ENCODE peak calls at places on chromosomes 5 and 9, in five cellular contexts. One of them, this sample, is unnamed. For H3K4me1 and H3K9me3, the result is how much of the 10 kb centered on the place peaks cover.

GRCh38 chr5:68071731-68072130 is 143.8 kb upstream of the PIK3R1 start:
- DNase-seq in neural progenitor cell: no peak
- DNase-seq in body of pancreas: no peak
- DNase-seq in kidney: no peak
- DNase-seq in naive thymus-derived CD4-positive, alpha-beta T cell: no peak
- DNase-seq in this sample: no peak

GRCh38 chr5:162990856-162991497 is 446.4 kb upstream of the CCNG1 start:
- DNase-seq in neural progenitor cell: no peak
- DNase-seq in naive thymus-derived CD4-positive, alpha-beta T cell: no peak
- DNase-seq in kidney: no peak
- DNase-seq in body of pancreas: no peak
- DNase-seq in this sample: no peak

GRCh38 chr9:105173306-105173705 is 71.1 kb upstream of the SLC44A1 start:
- DNase-seq in kidney: no peak
- DNase-seq in body of pancreas: no peak
- DNase-seq in neural progenitor cell: peak
- DNase-seq in naive thymus-derived CD4-positive, alpha-beta T cell: no peak
- DNase-seq in this sample: no peak

GRCh38 chr9:91177661-91178280 is 183.9 kb downstream of the AUH start:
- DNase-seq in naive thymus-derived CD4-positive, alpha-beta T cell: no peak
- DNase-seq in kidney: no peak
- DNase-seq in body of pancreas: peak
- DNase-seq in neural progenitor cell: no peak
- DNase-seq in this sample: no peak

GRCh38 chr5:82613886-82614285 is 335.7 kb upstream of the RPS23 start:
- DNase-seq in body of pancreas: no peak
- DNase-seq in kidney: no peak
- DNase-seq in neural progenitor cell: no peak
- DNase-seq in naive thymus-derived CD4-positive, alpha-beta T cell: no peak
- DNase-seq in this sample: no peak

GRCh38 chr5:3698412-3698811 is 102.8 kb downstream of the IRX1 start:
- DNase-seq in kidney: no peak
- DNase-seq in naive thymus-derived CD4-positive, alpha-beta T cell: no peak
- DNase-seq in body of pancreas: no peak
- DNase-seq in neural progenitor cell: no peak
- DNase-seq in this sample: no peak

GRCh38 chr9:2479056-2479565 is 142.5 kb upstream of the VLDLR start:
- DNase-seq in body of pancreas: no peak
- DNase-seq in kidney: no peak
- DNase-seq in naive thymus-derived CD4-positive, alpha-beta T cell: no peak
- DNase-seq in neural progenitor cell: no peak
- DNase-seq in this sample: no peak

GRCh38 chr9:120668399-120668798 is 45.9 kb downstream of the MEGF9 start:
- DNase-seq in neural progenitor cell: no peak
- DNase-seq in naive thymus-derived CD4-positive, alpha-beta T cell: no peak
- DNase-seq in body of pancreas: no peak
- DNase-seq in kidney: no peak
- DNase-seq in this sample: no peak

GRCh38 chr5:109947667-109948066 is 257.9 kb downstream of the MAN2A1 start:
- DNase-seq in kidney: no peak
- DNase-seq in naive thymus-derived CD4-positive, alpha-beta T cell: no peak
- DNase-seq in body of pancreas: no peak
- DNase-seq in neural progenitor cell: no peak
- DNase-seq in this sample: no peak

GRCh38 chr5:132437604-132438275 is 52.8 kb downstream of the IRF1 start:
- DNase-seq in kidney: peak
- DNase-seq in body of pancreas: peak
- DNase-seq in neural progenitor cell: peak
- DNase-seq in naive thymus-derived CD4-positive, alpha-beta T cell: peak
- DNase-seq in this sample: peak

GRCh38 chr5:159655757-159656409 is 260.4 kb upstream of the ADRA1B start:
- DNase-seq in body of pancreas: no peak
- DNase-seq in neural progenitor cell: no peak
- DNase-seq in kidney: no peak
- DNase-seq in naive thymus-derived CD4-positive, alpha-beta T cell: no peak
- DNase-seq in this sample: no peak

GRCh38 chr9:135827866-135828580 is 79.3 kb downstream of the CAMSAP1 start:
- DNase-seq in body of pancreas: no peak
- DNase-seq in neural progenitor cell: no peak
- DNase-seq in kidney: no peak
- DNase-seq in naive thymus-derived CD4-positive, alpha-beta T cell: no peak
- DNase-seq in this sample: no peak

GRCh38 chr9:93114169-93114983 is 18.4 kb downstream of the CARD19 start:
- DNase-seq in body of pancreas: no peak
- DNase-seq in naive thymus-derived CD4-positive, alpha-beta T cell: no peak
- DNase-seq in neural progenitor cell: no peak
- DNase-seq in kidney: peak
- DNase-seq in this sample: peak

GRCh38 chr9:6184749-6185645 is 30.6 kb upstream of the IL33 start:
- DNase-seq in body of pancreas: no peak
- DNase-seq in neural progenitor cell: no peak
- DNase-seq in naive thymus-derived CD4-positive, alpha-beta T cell: no peak
- DNase-seq in kidney: no peak
- DNase-seq in this sample: no peak

GRCh38 chr9:14103115-14103514 is 210.8 kb downstream of the NFIB start:
- DNase-seq in naive thymus-derived CD4-positive, alpha-beta T cell: no peak
- DNase-seq in body of pancreas: no peak
- DNase-seq in kidney: no peak
- DNase-seq in neural progenitor cell: no peak
- DNase-seq in this sample: no peak

GRCh38 chr5:56328753-56329560 is 95.8 kb upstream of the ANKRD55 start:
- DNase-seq in neural progenitor cell: no peak
- DNase-seq in body of pancreas: no peak
- DNase-seq in naive thymus-derived CD4-positive, alpha-beta T cell: peak
- DNase-seq in kidney: no peak
- DNase-seq in this sample: no peak

GRCh38 chr9:82882744-82883143 is 180.2 kb downstream of the RASEF start:
- DNase-seq in kidney: no peak
- DNase-seq in body of pancreas: no peak
- DNase-seq in neural progenitor cell: no peak
- DNase-seq in naive thymus-derived CD4-positive, alpha-beta T cell: no peak
- DNase-seq in this sample: no peak

GRCh38 chr9:134653259-134654009 is 11.8 kb downstream of the COL5A1 start:
- DNase-seq in neural progenitor cell: no peak
- DNase-seq in kidney: peak
- DNase-seq in naive thymus-derived CD4-positive, alpha-beta T cell: no peak
- DNase-seq in body of pancreas: no peak
- DNase-seq in this sample: peak

GRCh38 chr5:30401479-30402058 is 791.9 kb upstream of the CDH6 start:
- DNase-seq in naive thymus-derived CD4-positive, alpha-beta T cell: no peak
- DNase-seq in body of pancreas: peak
- DNase-seq in neural progenitor cell: peak
- DNase-seq in kidney: no peak
- DNase-seq in this sample: no peak

GRCh38 chr5:173441053-173441628 is 112.9 kb upstream of the STC2 start:
- DNase-seq in naive thymus-derived CD4-positive, alpha-beta T cell: no peak
- DNase-seq in body of pancreas: no peak
- DNase-seq in neural progenitor cell: no peak
- DNase-seq in kidney: no peak
- DNase-seq in this sample: no peak
- H3K4me3 ChIP-seq in naive thymus-derived CD4-positive, alpha-beta T cell: no peak
- H3K4me3 ChIP-seq in body of pancreas: no peak
- H3K4me3 ChIP-seq in neural progenitor cell: no peak
- H3K4me3 ChIP-seq in kidney: no peak
- H3K4me3 ChIP-seq in this sample: no peak

GRCh38 chr9:114213566-114213965 is 58.2 kb downstream of the COL27A1 start:
- DNase-seq in neural progenitor cell: no peak
- DNase-seq in kidney: no peak
- DNase-seq in naive thymus-derived CD4-positive, alpha-beta T cell: no peak
- DNase-seq in body of pancreas: no peak
- DNase-seq in this sample: peak
- H3K4me1 ChIP-seq in neural progenitor cell: under half
- H3K4me1 ChIP-seq in kidney: under half
- H3K4me1 ChIP-seq in naive thymus-derived CD4-positive, alpha-beta T cell: under half
- H3K4me1 ChIP-seq in body of pancreas: under half
- H3K4me1 ChIP-seq in this sample: under half

GRCh38 chr5:164962302-164962961 is 1457.0 kb downstream of the MAT2B start:
- DNase-seq in neural progenitor cell: no peak
- DNase-seq in body of pancreas: no peak
- DNase-seq in kidney: no peak
- DNase-seq in naive thymus-derived CD4-positive, alpha-beta T cell: no peak
- DNase-seq in this sample: no peak

GRCh38 chr5:164972973-164973372 is 1467.6 kb downstream of the MAT2B start:
- DNase-seq in body of pancreas: no peak
- DNase-seq in neural progenitor cell: no peak
- DNase-seq in naive thymus-derived CD4-positive, alpha-beta T cell: no peak
- DNase-seq in kidney: no peak
- DNase-seq in this sample: no peak

GRCh38 chr5:164967354-164967753 is 1461.9 kb downstream of the MAT2B start:
- DNase-seq in body of pancreas: no peak
- DNase-seq in naive thymus-derived CD4-positive, alpha-beta T cell: no peak
- DNase-seq in neural progenitor cell: no peak
- DNase-seq in kidney: no peak
- DNase-seq in this sample: no peak
- H3K9me3 ChIP-seq in body of pancreas: under half
- H3K9me3 ChIP-seq in naive thymus-derived CD4-positive, alpha-beta T cell: under half
- H3K9me3 ChIP-seq in neural progenitor cell: under half
- H3K9me3 ChIP-seq in kidney: under half
- H3K9me3 ChIP-seq in this sample: under half

GRCh38 chr9:124419832-124420489 is 4.7 kb upstream of the PSMB7 start:
- DNase-seq in neural progenitor cell: no peak
- DNase-seq in naive thymus-derived CD4-positive, alpha-beta T cell: no peak
- DNase-seq in body of pancreas: no peak
- DNase-seq in kidney: no peak
- DNase-seq in this sample: no peak

GRCh38 chr9:124412228-124412575 is 3.0 kb downstream of the PSMB7 start:
- DNase-seq in kidney: no peak
- DNase-seq in body of pancreas: no peak
- DNase-seq in naive thymus-derived CD4-positive, alpha-beta T cell: no peak
- DNase-seq in neural progenitor cell: no peak
- DNase-seq in this sample: no peak

GRCh38 chr9:124414612-124415011 is 630 bp downstream of the PSMB7 start:
- DNase-seq in body of pancreas: no peak
- DNase-seq in kidney: no peak
- DNase-seq in neural progenitor cell: peak
- DNase-seq in naive thymus-derived CD4-positive, alpha-beta T cell: no peak
- DNase-seq in this sample: no peak

GRCh38 chr9:124415102-124415851 is at the start of gene PSMB7:
- DNase-seq in neural progenitor cell: peak
- DNase-seq in body of pancreas: peak
- DNase-seq in naive thymus-derived CD4-positive, alpha-beta T cell: peak
- DNase-seq in kidney: peak
- DNase-seq in this sample: peak

GRCh38 chr9:124415852-124416484 is 726 bp upstream of the PSMB7 start:
- DNase-seq in body of pancreas: no peak
- DNase-seq in naive thymus-derived CD4-positive, alpha-beta T cell: no peak
- DNase-seq in neural progenitor cell: peak
- DNase-seq in kidney: no peak
- DNase-seq in this sample: no peak
- H3K4me3 ChIP-seq in body of pancreas: no peak
- H3K4me3 ChIP-seq in naive thymus-derived CD4-positive, alpha-beta T cell: peak
- H3K4me3 ChIP-seq in neural progenitor cell: peak
- H3K4me3 ChIP-seq in kidney: peak
- H3K4me3 ChIP-seq in this sample: peak

DNA sequence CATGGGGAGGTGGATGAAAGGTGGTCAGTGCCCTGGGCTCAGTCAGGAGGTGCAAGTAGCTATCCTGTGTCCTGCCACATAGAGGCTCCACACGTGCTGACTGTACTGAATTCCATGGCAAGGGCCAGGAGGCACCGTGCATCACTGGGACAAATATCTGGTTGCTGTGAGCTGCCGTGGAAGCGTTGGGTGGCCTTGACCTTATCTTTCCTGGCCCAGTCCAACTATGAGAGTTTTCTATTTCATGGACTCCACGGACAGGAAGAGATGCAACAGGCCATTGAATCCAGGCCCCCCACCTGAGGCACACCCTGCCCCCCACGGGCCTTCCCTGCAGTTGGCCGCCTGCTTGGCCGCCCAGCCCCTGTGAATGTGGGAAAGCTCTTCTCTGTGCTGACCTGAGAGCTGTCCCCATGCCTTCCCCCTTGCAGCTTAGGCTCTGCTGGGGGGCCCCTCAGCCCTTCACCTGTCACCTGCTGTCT is 1.7 kb downstream of the GRHPR start:
- DNase-seq in naive thymus-derived CD4-positive, alpha-beta T cell: no peak
- DNase-seq in neural progenitor cell: no peak
- DNase-seq in body of pancreas: no peak
- DNase-seq in kidney: no peak
- DNase-seq in this sample: no peak
- H3K4me1 ChIP-seq in naive thymus-derived CD4-positive, alpha-beta T cell: under half
- H3K4me1 ChIP-seq in neural progenitor cell: under half
- H3K4me1 ChIP-seq in body of pancreas: under half
- H3K4me1 ChIP-seq in kidney: under half
- H3K4me1 ChIP-seq in this sample: under half

DNA sequence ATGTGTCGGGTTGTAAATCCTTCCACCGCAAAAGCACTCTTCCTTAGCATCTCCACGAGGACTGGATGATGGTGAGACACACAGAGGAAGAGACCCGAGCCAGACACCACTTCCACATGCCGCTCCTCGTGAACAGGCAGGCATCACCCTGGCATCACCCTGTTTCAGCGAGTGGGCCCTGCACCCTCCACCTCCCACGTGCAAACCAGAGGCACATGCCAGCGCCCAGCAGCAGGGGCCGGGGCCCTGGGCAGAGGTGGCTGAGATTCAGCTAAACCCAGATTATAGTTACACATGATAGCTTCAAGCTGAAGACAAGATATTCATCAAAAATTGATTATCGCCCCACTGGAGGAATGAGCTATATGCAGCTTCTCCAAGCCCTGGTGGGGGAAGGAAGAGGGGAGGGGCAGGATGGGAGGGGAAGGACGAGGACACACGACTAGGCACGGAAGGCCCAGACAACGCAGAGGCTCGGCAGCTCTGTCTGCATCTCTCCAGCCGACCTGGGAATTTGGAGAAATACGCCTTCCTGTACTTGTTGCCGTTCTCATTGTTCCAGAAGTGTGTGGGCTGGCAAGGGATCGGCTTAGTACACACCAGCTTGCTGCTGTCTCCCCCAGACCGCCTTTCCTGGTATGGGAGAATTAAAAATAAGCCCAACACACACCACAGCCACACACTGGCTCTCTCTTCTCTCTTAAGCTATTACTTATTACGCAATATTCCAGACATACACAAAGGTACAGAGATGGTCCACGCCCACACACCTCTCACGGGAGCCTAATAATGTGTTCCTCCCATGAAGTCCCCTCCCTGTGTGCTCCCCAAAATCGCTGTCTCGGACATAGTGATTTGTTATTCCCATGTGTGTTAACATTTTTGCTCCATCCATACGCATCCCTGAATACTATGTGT is 50.4 kb upstream of the ZNF354A start:
- DNase-seq in naive thymus-derived CD4-positive, alpha-beta T cell: no peak
- DNase-seq in body of pancreas: no peak
- DNase-seq in kidney: peak
- DNase-seq in neural progenitor cell: no peak
- DNase-seq in this sample: no peak
- H3K9me3 ChIP-seq in naive thymus-derived CD4-positive, alpha-beta T cell: under half
- H3K9me3 ChIP-seq in body of pancreas: under half
- H3K9me3 ChIP-seq in kidney: under half
- H3K9me3 ChIP-seq in neural progenitor cell: under half
- H3K9me3 ChIP-seq in this sample: under half

DNA sequence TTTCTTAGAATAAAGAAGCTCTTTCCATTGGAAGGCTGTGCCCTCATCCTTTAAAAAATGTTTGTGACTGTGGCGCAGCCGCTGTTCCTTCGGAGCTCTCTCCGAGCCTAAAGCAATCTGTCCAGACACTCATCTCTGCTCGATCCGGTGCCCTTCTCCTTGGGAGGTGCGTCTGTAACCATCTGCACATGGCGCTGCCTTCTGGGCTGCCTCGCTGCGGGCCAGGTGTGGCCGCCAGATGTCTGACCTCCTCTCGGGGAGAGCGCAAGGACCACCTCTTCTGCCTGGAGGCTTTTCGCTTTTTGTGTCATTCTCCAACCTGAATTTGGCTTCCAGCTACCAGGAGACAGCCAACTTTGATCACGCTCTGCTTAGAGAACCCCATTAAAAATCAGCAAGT is 153.4 kb upstream of the PTCH1 start:
- DNase-seq in kidney: no peak
- DNase-seq in naive thymus-derived CD4-positive, alpha-beta T cell: no peak
- DNase-seq in neural progenitor cell: no peak
- DNase-seq in body of pancreas: no peak
- DNase-seq in this sample: no peak
- H3K4me3 ChIP-seq in kidney: no peak
- H3K4me3 ChIP-seq in naive thymus-derived CD4-positive, alpha-beta T cell: no peak
- H3K4me3 ChIP-seq in neural progenitor cell: no peak
- H3K4me3 ChIP-seq in body of pancreas: no peak
- H3K4me3 ChIP-seq in this sample: no peak